ENCODE peak calls at places on chromosome 6, in four cellular contexts. O is HL-60, J is cardiac fibroblast, F is H9. A is an unnamed sample.
A peak's percentile ranks its signal among the peaks of the same experiment; 100 is the strongest.

GRCh38 chr6:33117826-33118277 is 42.1 kb downstream of the HLA-DPB1 start:
- DNase-seq in O (no peak), F (peak; percentile 60), J (no peak), A (no peak)

GRCh38 chr6:136550330-136551071 is at the start of gene MAP7:
- DNase-seq in J (peak; percentile 10), O (no peak), F (peak; percentile 94), A (peak; percentile 95)

GRCh38 chr6:35218021-35218420 is 4.3 kb downstream of the SCUBE3 start:
- DNase-seq in F (no peak), J (peak; percentile 43), O (peak; percentile 49), A (no peak)

GRCh38 chr6:38279423-38279822 is 360.3 kb downstream of the BTBD9 start:
- DNase-seq in F (no peak), J (peak; percentile 24), O (no peak), A (no peak)

GRCh38 chr6:8888468-8888867 is 453.1 kb upstream of the SLC35B3 start:
- DNase-seq in F (no peak), O (peak; percentile 37), J (no peak), A (no peak)

GRCh38 chr6:32970413-32971244 is 2.2 kb downstream of the BRD2 start:
- DNase-seq in J (peak; percentile 97), O (peak; percentile 79), F (peak; percentile 80), A (peak; percentile 78)

GRCh38 chr6:132937466-132937906 is 123.1 kb downstream of the RPS12 start:
- DNase-seq in O (no peak), J (peak; percentile 54), F (peak; percentile 65), A (peak; percentile 62)

GRCh38 chr6:129697788-129698187 is 12.2 kb downstream of the ARHGAP18 start:
- DNase-seq in O (no peak), F (no peak), J (no peak), A (no peak)

GRCh38 chr6:106745824-106746610 is 116.6 kb downstream of the QRSL1 start:
- DNase-seq in O (no peak), J (no peak), F (no peak), A (no peak)

GRCh38 chr6:138815797-138816528 is 20.1 kb downstream of the ECT2L start:
- DNase-seq in J (peak; percentile 84), F (no peak), O (no peak), A (no peak)

GRCh38 chr6:35454843-35455110 is 2.6 kb downstream of the FANCE start:
- DNase-seq in J (no peak), F (no peak), O (no peak), A (no peak)

GRCh38 chr6:105601541-105602174 is 198.8 kb upstream of the PREP start:
- DNase-seq in J (peak; percentile 98), O (peak; percentile 73), F (no peak), A (no peak)

GRCh38 chr6:50007821-50008220 is 14.0 kb downstream of the DEFB110 start:
- DNase-seq in J (no peak), O (no peak), F (no peak), A (no peak)

GRCh38 chr6:132132911-132133639 is 181.9 kb upstream of the CCN2 start:
- DNase-seq in J (peak; percentile 51), O (no peak), F (no peak), A (no peak)

GRCh38 chr6:56144538-56145324 is 102.6 kb downstream of the COL21A1 start:
- DNase-seq in F (no peak), O (no peak), J (peak; percentile 42), A (no peak)

GRCh38 chr6:122666418-122666817 is 56.2 kb downstream of the PKIB start:
- DNase-seq in J (no peak), F (no peak), O (no peak), A (no peak)

GRCh38 chr6:156794963-156795362 is 17.8 kb downstream of the ARID1B start:
- DNase-seq in O (no peak), J (no peak), F (no peak), A (no peak)

GRCh38 chr6:110040716-110041115 is 62.6 kb downstream of the GPR6 start:
- DNase-seq in F (no peak), J (no peak), O (no peak), A (no peak)

GRCh38 chr6:110039364-110039995 is 61.4 kb downstream of the GPR6 start:
- DNase-seq in F (peak; percentile 90), J (peak; percentile 94), O (peak; percentile 62), A (peak; percentile 89)

GRCh38 chr6:110041830-110042229 is 63.7 kb downstream of the GPR6 start:
- DNase-seq in J (no peak), F (no peak), O (no peak), A (no peak)

GRCh38 chr6:110041149-110041548 is 63.0 kb downstream of the GPR6 start:
- DNase-seq in F (no peak), J (no peak), O (no peak), A (no peak)

GRCh38 chr6:110039996-110040383 is 61.9 kb downstream of the GPR6 start:
- DNase-seq in J (peak; percentile 46), O (no peak), F (peak; percentile 68), A (peak; percentile 35)
- TF ChIP-seq CTCF in J (peak; percentile 38), O (peak; percentile 57), F (peak; percentile 54), A (no peak)

GRCh38 chr6:42095066-42095465 is 44.7 kb downstream of the TAF8 start:
- DNase-seq in J (no peak), O (no peak), F (no peak), A (no peak)

GRCh38 chr6:42095776-42096541 is 45.6 kb downstream of the TAF8 start:
- DNase-seq in F (peak; percentile 41), O (no peak), J (no peak), A (peak; percentile 42)

GRCh38 chr6:42090819-42091717 is 40.7 kb downstream of the TAF8 start:
- DNase-seq in O (no peak), F (no peak), J (no peak), A (no peak)

GRCh38 chr6:42091718-42092023 is 41.3 kb downstream of the TAF8 start:
- DNase-seq in F (no peak), O (no peak), J (no peak), A (no peak)

GRCh38 chr6:42093582-42094329 is 43.4 kb downstream of the TAF8 start:
- DNase-seq in O (no peak), J (no peak), F (peak; percentile 76), A (peak; percentile 46)
- TF ChIP-seq CTCF in O (no peak), J (no peak), F (no peak), A (no peak)

GRCh38 chr6:142537612-142538478 is 236.0 kb downstream of the ADGRG6 start:
- DNase-seq in O (no peak), J (peak; percentile 35), F (peak; percentile 51), A (peak; percentile 59)
- TF ChIP-seq CTCF in O (no peak), J (peak; percentile 68), F (peak; percentile 81), A (peak; percentile 66)

DNA sequence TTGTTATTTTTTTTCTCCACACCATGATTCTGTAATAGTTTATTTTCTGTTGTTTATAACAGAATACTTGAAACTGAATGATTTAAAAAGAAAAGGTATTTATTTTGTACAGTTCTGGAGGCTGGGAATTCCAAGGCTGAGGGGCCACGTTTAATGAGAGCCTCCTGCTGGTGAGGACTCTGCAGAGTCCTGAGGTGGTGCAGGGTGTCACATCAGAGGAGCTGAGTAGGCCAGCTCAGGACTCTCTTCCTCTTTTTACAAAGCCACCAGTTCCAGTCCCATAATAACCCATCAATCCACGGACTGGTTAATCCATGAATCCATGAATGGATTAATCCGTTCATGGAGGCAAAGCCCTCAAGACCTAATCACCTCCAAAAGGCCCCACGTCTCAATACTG is 71.6 kb downstream of the TFAP2A start:
- DNase-seq in J (no peak), F (no peak), O (no peak), A (no peak)
- TF ChIP-seq CTCF in J (no peak), F (peak; percentile 19), O (no peak), A (no peak)

GRCh38 chr6:36735110-36735971 is 37.7 kb downstream of the RAB44 start:
- DNase-seq in O (peak; percentile 38), J (peak; percentile 97), F (no peak), A (no peak)
- TF ChIP-seq CTCF in O (no peak), J (no peak), F (no peak), A (no peak)

DNA sequence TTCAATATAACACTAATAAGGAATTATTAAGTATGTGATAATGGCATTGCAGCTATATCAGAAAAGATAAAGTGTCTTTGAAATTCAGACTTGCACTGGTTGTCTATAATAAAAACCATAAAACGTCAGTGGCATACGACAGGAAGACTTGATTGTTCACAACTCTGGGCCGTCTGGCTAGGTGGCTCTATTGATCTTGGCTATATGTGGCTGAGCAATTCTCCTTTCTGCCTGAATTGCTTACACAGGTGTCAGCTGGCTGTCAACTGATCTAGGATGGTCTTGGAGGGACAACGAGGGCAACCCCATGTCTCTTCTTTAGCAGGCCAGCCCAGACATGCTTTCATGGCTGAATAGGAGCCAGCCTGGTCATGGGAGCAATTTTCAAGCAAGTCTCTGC is 359.1 kb downstream of the QKI start:
- DNase-seq in J (no peak), F (no peak), O (no peak), A (no peak)
- TF ChIP-seq CTCF in J (no peak), F (no peak), O (no peak), A (no peak)

GRCh38 chr6:82686719-82687118 is 323.1 kb downstream of the TPBG start:
- DNase-seq in O (no peak), J (no peak), F (no peak), A (no peak)
- TF ChIP-seq CTCF in O (no peak), J (no peak), F (no peak), A (no peak)

GRCh38 chr6:90477366-90477765 is 109.5 kb downstream of the MAP3K7 start:
- DNase-seq in O (no peak), J (no peak), F (no peak), A (no peak)
- TF ChIP-seq CTCF in O (no peak), J (no peak), F (no peak), A (no peak)

GRCh38 chr6:111361648-111362047 is 121.4 kb downstream of the REV3L start:
- DNase-seq in J (peak; percentile 66), F (peak; percentile 48), O (no peak), A (peak; percentile 49)
- TF ChIP-seq CTCF in J (peak; percentile 58), F (peak; percentile 72), O (no peak), A (no peak)

DNA sequence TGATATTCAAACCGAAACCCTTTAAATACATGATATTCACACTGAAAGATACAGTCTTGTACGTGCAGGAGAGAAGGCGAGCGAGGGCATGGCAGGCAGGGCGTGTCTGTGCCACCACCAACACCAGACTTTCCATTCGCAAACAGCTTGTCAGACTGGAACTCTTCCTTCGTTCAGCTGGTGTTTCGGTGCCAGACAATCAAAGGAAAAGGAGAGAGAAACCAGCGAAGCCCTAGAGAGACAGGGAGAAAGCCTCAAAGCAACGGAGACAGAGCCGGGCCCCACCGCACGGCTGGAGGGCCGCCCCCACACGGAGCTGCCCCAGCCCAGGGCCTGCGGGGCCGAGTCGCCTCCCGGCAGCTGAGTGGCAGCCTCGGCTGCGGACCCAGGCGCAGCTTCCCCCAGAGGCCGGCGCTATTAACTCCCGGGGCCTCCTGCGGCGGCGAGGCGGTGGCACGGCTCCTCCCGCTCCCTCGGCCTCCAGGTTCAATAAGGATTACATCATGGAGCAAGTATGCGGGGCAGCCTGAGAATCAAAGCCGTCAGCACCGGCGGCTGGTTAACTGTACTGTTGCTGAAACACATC is 32.1 kb upstream of the NR2E1 start:
- DNase-seq in O (no peak), F (peak; percentile 94), J (peak; percentile 73), A (peak; percentile 88)
- TF ChIP-seq CTCF in O (no peak), F (no peak), J (no peak), A (no peak)